ENCODE peak calls at places on chromosomes 7 and 10, in five cellular contexts. Z is neuronal stem cell, J is mesenchymal stem cell, C is IMR-90, W is H1. O is an unnamed sample.

GRCh38 chr7:103395071-103395470 is 47.6 kb downstream of the PSMC2 start:
- DNase-seq in Z (no peak), J (no peak), C (no peak), W (no peak), O (no peak)

GRCh38 chr7:36190447-36191291 is 37.6 kb downstream of the EEPD1 start:
- DNase-seq in Z (no peak), J (no peak), C (peak; percentile 25), W (no peak), O (peak; percentile 13)

GRCh38 chr7:127976056-127976455 is 55.2 kb downstream of the LRRC4 start:
- DNase-seq in Z (no peak), J (no peak), C (no peak), W (no peak), O (no peak)

GRCh38 chr7:44065431-44066110 is at the start of gene PGAM2:
- DNase-seq in Z (peak; percentile 69), J (no peak), C (no peak), W (peak; percentile 65), O (no peak)

GRCh38 chr7:3639253-3639652 is 338.2 kb downstream of the SDK1 start:
- DNase-seq in Z (no peak), J (no peak), C (no peak), W (no peak), O (no peak)

GRCh38 chr10:21349912-21350286 is 175.6 kb downstream of the SKIDA1 start:
- DNase-seq in Z (no peak), J (no peak), C (no peak), W (no peak), O (no peak)

GRCh38 chr10:31242902-31243301 is 76.1 kb upstream of the ZEB1 start:
- DNase-seq in Z (no peak), J (peak; percentile 92), C (peak; percentile 99), W (no peak), O (peak; percentile 19)

GRCh38 chr7:30988346-30989005 is 24.7 kb downstream of the GHRHR start:
- DNase-seq in Z (no peak), J (no peak), C (no peak), W (peak; percentile 66), O (peak; percentile 70)

GRCh38 chr7:113175525-113176097 is 57.3 kb upstream of the SMIM30 start:
- DNase-seq in Z (no peak), J (no peak), C (peak; percentile 22), W (no peak), O (no peak)

GRCh38 chr10:86362566-86363183 is 3.9 kb downstream of the GRID1 start:
- DNase-seq in Z (no peak), J (no peak), C (no peak), W (no peak), O (no peak)

GRCh38 chr10:82150123-82150900 is 275.3 kb downstream of the NRG3 start:
- DNase-seq in Z (peak; percentile 63), J (peak; percentile 52), C (no peak), W (peak; percentile 92), O (peak; percentile 12)

GRCh38 chr10:118920206-118920605 is 109.3 kb upstream of the NANOS1 start:
- DNase-seq in Z (no peak), J (no peak), C (no peak), W (peak; percentile 24), O (no peak)

GRCh38 chr10:24363070-24363469 is 154.1 kb downstream of the KIAA1217 start:
- DNase-seq in Z (no peak), J (peak; percentile 15), C (peak; percentile 57), W (no peak), O (no peak)

GRCh38 chr10:22321156-22321711 is 335 bp downstream of the BMI1 start:
- DNase-seq in Z (peak; percentile 75), J (peak; percentile 81), C (peak; percentile 71), W (peak; percentile 82), O (peak; percentile 84)

GRCh38 chr10:35711615-35712411 is 69.7 kb upstream of the FZD8 start:
- DNase-seq in Z (no peak), J (no peak), C (no peak), W (no peak), O (no peak)

GRCh38 chr7:38452615-38453014 is 178.6 kb downstream of the AMPH start:
- DNase-seq in Z (no peak), J (no peak), C (peak; percentile 41), W (no peak), O (no peak)

GRCh38 chr7:22640269-22640668 is 86.7 kb upstream of the IL6 start:
- DNase-seq in Z (no peak), J (no peak), C (no peak), W (no peak), O (no peak)

GRCh38 chr7:90661290-90662151 is 65.4 kb downstream of the CDK14 start:
- DNase-seq in Z (no peak), J (no peak), C (peak; percentile 46), W (no peak), O (peak; percentile 32)

GRCh38 chr10:73593110-73593509 is 2.0 kb upstream of the USP54 start:
- DNase-seq in Z (no peak), J (no peak), C (no peak), W (no peak), O (no peak)

GRCh38 chr10:73593812-73594211 is 2.7 kb upstream of the USP54 start:
- DNase-seq in Z (no peak), J (no peak), C (no peak), W (no peak), O (no peak)

GRCh38 chr10:73591578-73591902 is 398 bp upstream of the USP54 start:
- DNase-seq in Z (peak; percentile 49), J (no peak), C (no peak), W (no peak), O (no peak)

GRCh38 chr10:73590881-73591577 is at the start of gene USP54:
- DNase-seq in Z (peak; percentile 48), J (peak; percentile 83), C (peak; percentile 52), W (no peak), O (no peak)

DNA sequence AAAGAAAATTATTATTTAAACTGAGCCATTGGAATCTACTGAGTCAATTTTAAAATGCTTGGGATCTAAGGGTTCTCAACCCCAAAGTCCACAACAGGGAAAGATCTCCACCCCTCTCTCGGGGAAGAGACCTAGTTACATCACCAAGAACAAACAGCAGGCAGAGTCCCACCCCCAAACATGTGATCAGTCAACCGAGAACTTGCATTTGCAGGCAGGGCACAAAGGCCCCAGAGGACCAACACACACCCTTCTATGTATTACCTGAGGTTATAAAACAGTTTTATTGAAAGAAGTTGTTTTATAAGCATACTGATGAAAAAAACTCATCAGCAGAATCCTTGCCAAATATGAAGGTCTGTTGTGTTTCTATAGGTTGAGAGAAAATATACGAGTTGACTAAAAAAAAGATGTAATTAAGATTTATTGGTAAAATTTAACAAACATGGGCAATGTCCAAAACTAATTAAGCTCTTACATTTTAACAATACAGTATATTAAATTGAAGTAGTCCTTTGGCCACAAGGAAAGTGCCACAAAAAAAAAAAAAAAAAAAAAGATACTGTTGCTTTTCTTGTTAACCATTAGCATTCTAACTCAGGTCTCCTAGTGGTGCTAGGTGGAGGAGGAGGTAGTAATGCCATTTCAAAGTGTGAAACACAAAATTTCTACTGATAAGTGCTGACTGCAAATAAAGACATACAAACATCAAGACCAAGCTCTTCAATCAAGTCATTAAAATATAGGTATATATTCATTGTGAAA is 975 bp upstream of the USP54 start:
- DNase-seq in Z (peak; percentile 31), J (peak; percentile 54), C (no peak), W (no peak), O (peak; percentile 4)
- H3K4me3 ChIP-seq in Z (peak overlapping the region; percentile 21), J (no peak overlapping the region), C (no peak overlapping the region), W (peak overlapping the region; percentile 34), O (no peak overlapping the region)

GRCh38 chr7:69049341-69049740 is 548.9 kb upstream of the AUTS2 start:
- DNase-seq in Z (no peak), J (no peak), C (no peak), W (peak; percentile 10), O (no peak)

GRCh38 chr7:69042138-69042537 is 556.1 kb upstream of the AUTS2 start:
- DNase-seq in Z (no peak), J (no peak), C (no peak), W (no peak), O (no peak)

GRCh38 chr7:69052447-69052846 is 545.8 kb upstream of the AUTS2 start:
- DNase-seq in Z (no peak), J (no peak), C (no peak), W (peak; percentile 10), O (no peak)

DNA sequence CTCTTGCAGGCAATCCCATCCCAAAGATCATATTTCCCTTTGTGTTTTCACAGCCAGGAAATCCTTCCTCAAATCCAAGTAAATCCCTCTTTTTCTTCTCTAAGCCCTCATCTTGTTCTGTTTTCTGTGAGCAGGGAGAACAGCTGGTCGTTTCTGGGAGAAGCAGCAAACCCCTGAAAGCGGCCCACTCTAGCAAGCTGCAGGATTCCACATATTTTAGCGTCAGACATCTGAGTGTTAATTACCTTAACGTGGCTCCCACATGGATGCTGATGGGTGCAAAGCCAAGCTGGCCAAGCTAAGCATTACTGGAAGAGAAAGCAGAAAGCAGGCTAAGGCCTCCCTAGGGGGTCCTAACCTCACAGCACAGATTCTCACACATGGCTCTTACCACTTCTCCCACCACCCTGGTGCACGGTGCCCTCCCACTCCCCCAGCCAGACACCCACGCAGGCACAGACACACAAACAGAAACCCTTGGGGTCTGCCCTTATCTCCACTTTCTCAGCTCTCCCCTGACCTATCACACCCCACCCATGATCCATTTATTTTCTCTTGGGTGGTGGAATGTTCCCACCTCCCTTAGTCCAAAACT is 551.0 kb upstream of the AUTS2 start:
- DNase-seq in Z (no peak), J (no peak), C (no peak), W (peak; percentile 33), O (no peak)
- H3K14ac ChIP-seq in Z (no peak overlapping the region), J (no peak overlapping the region), C (no peak overlapping the region), W (no peak overlapping the region), O (no peak overlapping the region)

GRCh38 chr7:87218941-87219544 is 489 bp downstream of the TMEM243 start:
- DNase-seq in Z (peak; percentile 14), J (peak; percentile 61), C (peak; percentile 34), W (no peak), O (peak; percentile 69)
- H3K23ac ChIP-seq in Z (peak overlapping the region; percentile 82), J (no peak overlapping the region), C (peak overlapping the region; percentile 94), W (no peak overlapping the region), O (no peak overlapping the region)

GRCh38 chr10:1048349-1048731 is 579 bp downstream of the IDI1 start:
- DNase-seq in Z (no peak), J (no peak), C (peak; percentile 57), W (no peak), O (peak; percentile 62)

GRCh38 chr10:1049425-1049958 is 573 bp upstream of the IDI1 start:
- DNase-seq in Z (no peak), J (no peak), C (no peak), W (no peak), O (peak; percentile 80)

GRCh38 chr10:1050145-1050544 is 1.2 kb upstream of the IDI1 start:
- DNase-seq in Z (no peak), J (peak; percentile 63), C (peak; percentile 42), W (no peak), O (peak; percentile 66)

GRCh38 chr10:1048732-1049424 is at the start of gene IDI1:
- DNase-seq in Z (peak; percentile 97), J (peak; percentile 100), C (peak; percentile 98), W (peak; percentile 94), O (peak; percentile 98)

DNA sequence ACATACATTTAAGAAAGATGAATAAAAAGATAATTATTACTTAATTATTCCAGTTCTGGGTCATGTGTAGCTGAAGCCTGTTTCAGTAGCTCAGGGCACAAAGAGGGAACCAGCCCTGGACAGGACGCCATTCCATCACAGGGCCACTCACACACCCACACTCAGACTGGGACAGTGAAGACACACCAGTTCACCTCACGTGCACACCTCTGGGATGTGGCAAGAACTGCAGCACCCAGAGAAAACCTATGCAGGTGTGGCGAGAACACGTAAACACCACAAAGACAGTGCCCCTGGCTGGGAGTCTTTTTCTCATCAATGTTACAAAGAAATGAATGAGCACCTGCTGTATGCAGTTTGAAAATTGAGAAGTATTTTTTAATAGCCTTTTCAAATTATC is 1.6 kb upstream of the IDI1 start:
- DNase-seq in Z (no peak), J (peak; percentile 32), C (no peak), W (no peak), O (peak; percentile 32)
- H3K4me3 ChIP-seq in Z (peak overlapping the region; percentile 83), J (no peak overlapping the region), C (no peak overlapping the region), W (peak overlapping the region; percentile 98), O (peak overlapping the region; percentile 63)

O was measured in trophoblast cell.